ENCODE peak calls at places on chromosome 1, in five cellular contexts. F is GM23338, K is foreskin keratinocyte, V is ovary, E is transverse colon. C is an unnamed sample.

GRCh38 chr1:200233393-200233792 is 176.4 kb downstream of the ZNF281 start:
- DNase-seq in F (no peak), K (no peak), V (no peak), E (no peak), C (peak; percentile 39)

GRCh38 chr1:77044133-77044849 is 174.9 kb downstream of the PIGK start:
- DNase-seq in F (no peak), K (peak; percentile 71), V (no peak), E (no peak), C (peak; percentile 14)

GRCh38 chr1:151509350-151510019 is 1.7 kb upstream of the CGN start:
- DNase-seq in F (no peak), K (no peak), V (no peak), E (peak; percentile 48), C (no peak)

GRCh38 chr1:118360817-118361216 is 175.8 kb upstream of the SPAG17 start:
- DNase-seq in F (no peak), K (peak; percentile 76), V (no peak), E (no peak), C (no peak)

GRCh38 chr1:58108783-58109182 is 437.7 kb downstream of the OMA1 start:
- DNase-seq in F (no peak), K (no peak), V (no peak), E (no peak), C (no peak)

GRCh38 chr1:68185743-68186142 is 46.6 kb downstream of the WLS start:
- DNase-seq in F (no peak), K (peak; percentile 62), V (no peak), E (peak; percentile 39), C (no peak)

GRCh38 chr1:199774433-199775089 is 252.9 kb upstream of the NR5A2 start:
- DNase-seq in F (no peak), K (peak; percentile 85), V (no peak), E (peak; percentile 40), C (peak; percentile 7)

GRCh38 chr1:241356187-241356518 is 852 bp downstream of the RGS7 start:
- DNase-seq in F (peak; percentile 43), K (peak; percentile 4), V (no peak), E (no peak), C (no peak)

GRCh38 chr1:32044246-32044645 is 28.5 kb upstream of the TMEM39B start:
- DNase-seq in F (no peak), K (no peak), V (no peak), E (no peak), C (no peak)

GRCh38 chr1:159008744-159009188 is 941 bp upstream of the IFI16 start:
- DNase-seq in F (no peak), K (no peak), V (no peak), E (peak; percentile 49), C (no peak)

GRCh38 chr1:8257621-8258020 is 60.3 kb upstream of the SLC45A1 start:
- DNase-seq in F (no peak), K (peak; percentile 57), V (no peak), E (no peak), C (no peak)

GRCh38 chr1:226405411-226405988 is 2.4 kb downstream of the PARP1 start:
- DNase-seq in F (peak; percentile 74), K (no peak), V (no peak), E (no peak), C (no peak)

GRCh38 chr1:160074865-160075264 is 4.9 kb upstream of the KCNJ10 start:
- DNase-seq in F (no peak), K (no peak), V (no peak), E (no peak), C (no peak)

GRCh38 chr1:241424480-241424971 is 67.5 kb upstream of the RGS7 start:
- DNase-seq in F (peak; percentile 11), K (no peak), V (no peak), E (no peak), C (no peak)

GRCh38 chr1:160720366-160720765 is 8.7 kb upstream of the CD48 start:
- DNase-seq in F (no peak), K (peak; percentile 28), V (no peak), E (no peak), C (no peak)

GRCh38 chr1:172350781-172351180 is 69.7 kb upstream of the C1orf105 start:
- DNase-seq in F (no peak), K (no peak), V (no peak), E (no peak), C (no peak)

GRCh38 chr1:35857830-35858229 is 25.2 kb upstream of the AGO1 start:
- DNase-seq in F (peak; percentile 47), K (no peak), V (no peak), E (no peak), C (peak; percentile 13)

GRCh38 chr1:229229137-229229720 is 41.7 kb upstream of the RAB4A start:
- DNase-seq in F (peak; percentile 87), K (peak; percentile 94), V (no peak), E (no peak), C (no peak)

DNA sequence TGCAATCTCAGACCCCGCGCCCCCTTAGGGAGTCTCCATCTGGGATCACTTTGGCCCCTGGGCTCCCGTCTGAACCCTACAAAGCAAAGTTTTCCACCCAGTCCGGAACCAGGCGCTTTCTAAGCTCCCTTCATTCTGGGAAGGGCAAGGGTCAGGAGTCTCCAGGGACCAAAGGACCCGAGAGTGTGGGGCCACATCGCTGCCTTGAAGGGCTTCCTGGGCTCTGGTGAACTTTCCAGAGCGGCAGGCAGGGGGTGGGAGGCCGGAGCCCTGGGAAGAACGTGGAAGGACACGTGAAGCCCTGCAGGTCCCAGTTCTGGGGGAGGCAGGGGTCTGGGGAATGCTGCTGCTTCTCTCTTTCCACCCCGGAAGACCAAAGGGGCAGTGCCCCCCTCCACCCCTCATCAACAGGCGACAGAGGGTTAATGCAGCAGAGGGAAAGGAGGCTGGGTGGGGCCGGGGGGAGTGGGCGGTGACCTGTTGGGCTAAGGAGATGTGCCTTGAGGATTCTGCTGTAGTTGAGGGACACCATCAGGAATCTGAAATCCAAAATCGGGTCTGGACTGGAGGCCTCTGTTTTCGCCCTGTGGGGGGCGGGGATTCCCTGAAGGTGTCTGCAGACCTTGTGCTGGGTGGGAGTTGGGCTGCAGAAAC is 734 bp downstream of the CDK18 start:
- DNase-seq in F (peak; percentile 73), K (peak; percentile 24), V (no peak), E (no peak), C (no peak)
- TF ChIP-seq CTCF in F (no peak), K (no peak), V (no peak), E (no peak), C (peak; percentile 25)

GRCh38 chr1:34653110-34653509 is 101.7 kb upstream of the GJB5 start:
- DNase-seq in F (no peak), K (no peak), V (no peak), E (no peak), C (no peak)

GRCh38 chr1:34645919-34646318 is 108.9 kb upstream of the GJB5 start:
- DNase-seq in F (no peak), K (no peak), V (no peak), E (no peak), C (no peak)

GRCh38 chr1:34645109-34645688 is 109.6 kb upstream of the GJB5 start:
- DNase-seq in F (no peak), K (no peak), V (no peak), E (no peak), C (no peak)

GRCh38 chr1:34650800-34651199 is 104.0 kb upstream of the GJB5 start:
- DNase-seq in F (no peak), K (no peak), V (no peak), E (no peak), C (no peak)

GRCh38 chr1:34650090-34650489 is 104.8 kb upstream of the GJB5 start:
- DNase-seq in F (no peak), K (no peak), V (no peak), E (no peak), C (no peak)
- H3K27me3 ChIP-seq in F (no peaks in the 10 kb centered on the region), K (peaks cover 12% of the 10 kb centered on the region), V (no peaks in the 10 kb centered on the region), E (peaks cover 26% of the 10 kb centered on the region), C (no peaks in the 10 kb centered on the region)

GRCh38 chr1:40853113-40853999 is 8.8 kb downstream of the CITED4 start:
- DNase-seq in F (no peak), K (peak; percentile 79), V (no peak), E (no peak), C (no peak)

GRCh38 chr1:40857737-40858136 is 4.4 kb downstream of the CITED4 start:
- DNase-seq in F (no peak), K (no peak), V (no peak), E (no peak), C (no peak)

GRCh38 chr1:40856116-40856515 is 6.0 kb downstream of the CITED4 start:
- DNase-seq in F (no peak), K (no peak), V (no peak), E (no peak), C (no peak)

GRCh38 chr1:40856656-40857302 is 5.4 kb downstream of the CITED4 start:
- DNase-seq in F (no peak), K (no peak), V (no peak), E (no peak), C (no peak)

DNA sequence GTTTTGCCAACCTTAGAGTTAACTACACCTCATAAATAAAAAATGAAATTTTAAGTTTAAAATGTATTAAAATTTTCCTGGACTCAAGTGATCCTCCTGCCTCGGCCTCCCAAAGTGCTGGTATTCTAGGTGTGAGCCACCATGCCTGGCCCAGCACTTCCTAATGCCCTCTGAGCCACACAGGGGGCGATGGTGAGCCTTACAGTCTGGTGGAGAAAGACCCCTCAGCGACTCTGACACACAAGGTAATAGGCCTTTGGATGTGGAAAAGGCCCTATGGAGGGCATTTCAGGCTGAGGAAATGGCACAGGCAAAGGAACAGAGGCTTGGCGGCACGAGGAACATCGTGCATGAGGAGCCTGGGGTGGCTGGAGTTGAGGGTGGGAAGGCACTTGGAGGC is 6.7 kb downstream of the CITED4 start:
- DNase-seq in F (peak; percentile 83), K (no peak), V (no peak), E (no peak), C (no peak)
- TF ChIP-seq CTCF in F (peak; percentile 64), K (peak; percentile 40), V (no peak), E (peak; percentile 16), C (peak; percentile 62)

DNA sequence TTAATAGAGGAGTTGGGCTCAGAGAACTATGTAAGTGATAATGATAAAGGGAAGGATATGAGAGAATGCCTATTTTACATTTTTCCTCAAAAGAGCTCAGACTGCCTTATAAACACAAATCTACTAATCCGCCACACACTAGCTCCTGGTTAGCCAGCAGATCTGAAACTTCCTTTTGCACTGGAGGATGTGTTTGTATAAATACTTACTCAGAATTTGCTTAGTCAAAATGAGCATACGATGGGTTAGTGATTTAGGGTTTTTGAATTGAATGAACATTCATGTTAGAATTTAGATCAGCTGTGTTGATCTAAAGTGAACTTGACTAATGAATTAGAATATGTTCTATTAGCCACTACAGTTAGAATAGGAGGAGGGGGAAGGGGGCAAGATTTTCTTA is 9.1 kb upstream of the IER5 start:
- DNase-seq in F (no peak), K (no peak), V (no peak), E (no peak), C (no peak)
- H3K27me3 ChIP-seq in F (no peaks in the 10 kb centered on the region), K (no peaks in the 10 kb centered on the region), V (no peaks in the 10 kb centered on the region), E (peaks cover 7% of the 10 kb centered on the region), C (no peaks in the 10 kb centered on the region)

DNA sequence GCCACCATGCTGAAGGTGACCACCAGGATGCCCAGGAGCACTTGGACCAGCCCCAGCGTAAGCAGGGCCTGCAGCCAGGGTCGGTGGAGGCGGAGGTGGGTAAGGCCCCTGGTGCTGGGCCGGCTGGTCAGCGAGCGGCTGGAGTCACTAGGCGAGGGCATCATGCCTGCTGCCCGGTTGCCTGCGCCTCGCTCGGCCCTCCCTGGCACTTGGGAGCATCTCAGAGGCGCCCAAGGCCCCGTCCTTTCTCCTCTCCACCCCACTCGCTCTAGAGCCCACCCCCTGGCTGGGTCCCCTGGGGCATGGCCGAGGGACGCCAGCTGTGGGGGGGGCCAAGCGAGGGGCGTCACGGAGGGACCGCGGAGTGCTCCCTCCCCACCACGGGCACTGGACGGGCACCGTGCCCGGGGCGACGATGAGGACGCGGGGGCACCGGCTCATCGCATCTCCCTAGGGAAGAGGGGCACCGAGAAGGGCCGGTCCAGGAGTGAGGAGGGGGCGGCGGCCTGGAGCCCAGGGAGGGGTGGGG is 505 bp downstream of the ENTREP3 start:
- DNase-seq in F (no peak), K (no peak), V (peak; percentile 69), E (peak; percentile 31), C (no peak)
- TF ChIP-seq CTCF in F (no peak), K (no peak), V (no peak), E (no peak), C (no peak)

GRCh38 chr1:11713095-11713494 is 21.6 kb downstream of the DRAXIN start:
- DNase-seq in F (no peak), K (no peak), V (no peak), E (no peak), C (no peak)
- H3K27me3 ChIP-seq in F (no peaks in the 10 kb centered on the region), K (peaks cover 40% of the 10 kb centered on the region), V (no peaks in the 10 kb centered on the region), E (peaks cover 9% of the 10 kb centered on the region), C (peaks cover 4% of the 10 kb centered on the region)